ENCODE peak calls at places on chromosome 17, in six cellular contexts. Y is CD4-positive, alpha-beta T cell; O is left cardiac atrium; L is T-helper 17 cell; X is NCI-H1436; R is GM23248. M is an unnamed sample.
A peak's percentile ranks its signal among the peaks of the same experiment; 100 is the strongest.

GRCh38 chr17:44279586-44280344 is 11.8 kb upstream of the SLC4A1 start:
- DNase-seq in O (peak; percentile 85), Y (no peak), R (peak; percentile 93), X (no peak), L (no peak), M (peak; percentile 47)

GRCh38 chr17:7307686-7308624 is 527 bp downstream of the EIF5A start:
- DNase-seq in O (peak; percentile 59), R (peak; percentile 79), Y (peak; percentile 60), X (no peak), L (peak; percentile 60), M (peak; percentile 35)

GRCh38 chr17:62674841-62675240 is 47.4 kb downstream of the MRC2 start:
- DNase-seq in R (no peak), L (no peak), X (no peak), Y (no peak), O (no peak), M (no peak)

GRCh38 chr17:67272312-67273050 is 27.5 kb upstream of the HELZ start:
- DNase-seq in O (no peak), R (no peak), L (no peak), Y (no peak), X (no peak), M (no peak)

GRCh38 chr17:69320210-69320907 is 6.6 kb downstream of the ABCA5 start:
- DNase-seq in R (peak; percentile 6), L (no peak), Y (no peak), O (no peak), X (no peak), M (no peak)

GRCh38 chr17:19753661-19754463 is 5.8 kb upstream of the ALDH3A1 start:
- DNase-seq in Y (no peak), L (no peak), R (peak; percentile 64), X (peak; percentile 29), O (no peak), M (peak; percentile 64)

GRCh38 chr17:3885271-3885670 is 7.6 kb downstream of the CAMKK1 start:
- DNase-seq in O (no peak), Y (no peak), R (no peak), L (no peak), X (no peak), M (no peak)

GRCh38 chr17:82204831-82205719 is 7.6 kb downstream of the CCDC57 start:
- DNase-seq in Y (no peak), L (no peak), X (no peak), O (no peak), R (peak; percentile 95), M (no peak)

GRCh38 chr17:63495471-63495870 is 18.6 kb downstream of the ACE start:
- DNase-seq in R (no peak), O (no peak), Y (no peak), L (no peak), X (no peak), M (no peak)

GRCh38 chr17:70956731-70957130 is 787.4 kb downstream of the KCNJ2 start:
- DNase-seq in X (no peak), R (no peak), Y (no peak), L (no peak), O (no peak), M (no peak)

GRCh38 chr17:2025220-2025621 is at the start of gene RTN4RL1:
- DNase-seq in L (peak; percentile 74), R (peak; percentile 62), Y (peak; percentile 72), O (peak; percentile 80), X (peak; percentile 88), M (peak; percentile 75)

GRCh38 chr17:77163521-77164280 is 22.9 kb downstream of the SEC14L1 start:
- DNase-seq in R (no peak), L (no peak), O (no peak), Y (no peak), X (no peak), M (no peak)

GRCh38 chr17:72338847-72339790 is 218.3 kb downstream of the SOX9 start:
- DNase-seq in L (no peak), R (peak; percentile 95), O (peak; percentile 61), Y (no peak), X (no peak), M (no peak)

GRCh38 chr17:72587156-72587555 is 466.3 kb downstream of the SOX9 start:
- DNase-seq in X (no peak), R (peak; percentile 29), Y (no peak), O (no peak), L (no peak), M (no peak)

GRCh38 chr17:7837375-7838290 is 3.6 kb downstream of the KDM6B start:
- DNase-seq in L (no peak), X (peak; percentile 9), O (no peak), Y (no peak), R (peak; percentile 24), M (no peak)

GRCh38 chr17:6756425-6757012 is 673 bp downstream of the XAF1 start:
- DNase-seq in O (no peak), L (no peak), X (no peak), Y (no peak), R (peak; percentile 42), M (no peak)

GRCh38 chr17:39841202-39841601 is 22.9 kb downstream of the IKZF3 start:
- DNase-seq in L (no peak), O (no peak), Y (no peak), X (no peak), R (no peak), M (no peak)

GRCh38 chr17:18964018-18964351 is 12.0 kb downstream of the SLC5A10 start:
- DNase-seq in X (no peak), L (no peak), R (no peak), Y (no peak), O (no peak), M (no peak)

GRCh38 chr17:47851764-47852112 is 775 bp upstream of the SP6 start:
- DNase-seq in L (no peak), R (no peak), O (no peak), X (no peak), Y (no peak), M (no peak)

GRCh38 chr17:12415031-12415430 is 250.7 kb upstream of the MYOCD start:
- DNase-seq in X (no peak), O (no peak), Y (no peak), R (peak; percentile 43), L (no peak), M (no peak)

GRCh38 chr17:48539177-48539576 is 5.7 kb downstream of the HOXB2 start:
- DNase-seq in Y (no peak), L (no peak), X (no peak), O (no peak), R (peak; percentile 89), M (no peak)

GRCh38 chr17:66190738-66191606 is 961 bp downstream of the CEP112 start:
- DNase-seq in L (no peak), X (no peak), R (peak; percentile 70), Y (no peak), O (peak; percentile 25), M (no peak)

GRCh38 chr17:4859816-4860625 is 26.9 kb downstream of the MINK1 start:
- DNase-seq in Y (no peak), R (no peak), X (no peak), L (no peak), O (no peak), M (no peak)

GRCh38 chr17:8421571-8421970 is 14.1 kb upstream of the NDEL1 start:
- DNase-seq in L (no peak), X (no peak), O (no peak), R (peak; percentile 71), Y (no peak), M (no peak)

GRCh38 chr17:47995241-47995935 is 24.5 kb downstream of the CDK5RAP3 start:
- DNase-seq in O (no peak), R (no peak), L (no peak), X (peak; percentile 46), Y (no peak), M (no peak)

GRCh38 chr17:34133350-34133749 is 121.7 kb upstream of the CCL2 start:
- DNase-seq in X (no peak), R (no peak), L (no peak), O (no peak), Y (no peak), M (no peak)

M was measured in putamen.